ENCODE peak calls at places on chromosome 18, in seven cellular contexts. Z is IMR-90, J is GM23338, M is H1, C is HepG2, N is keratinocyte, Y is neural progenitor cell. K is an unnamed sample. For H4K20me1, the result is how much of the 10 kb centered on the place peaks cover.

GRCh38 chr18:67354692-67355091 is 161.8 kb downstream of the DSEL start:
- DNase-seq in Z (no peak), J (no peak), M (no peak), C (no peak), N (no peak), Y (no peak), K (no peak)

GRCh38 chr18:8996771-8997432 is 105.6 kb upstream of the NDUFV2 start:
- DNase-seq in Z (no peak), J (no peak), M (no peak), C (no peak), N (no peak), Y (no peak), K (no peak)

GRCh38 chr18:2538236-2538635 is 33.1 kb downstream of the METTL4 start:
- DNase-seq in Z (no peak), J (no peak), M (no peak), C (no peak), N (no peak), Y (no peak), K (no peak)

GRCh38 chr18:24503182-24503581 is 42.7 kb downstream of the HRH4 start:
- DNase-seq in Z (no peak), J (no peak), M (no peak), C (no peak), N (no peak), Y (peak), K (no peak)

GRCh38 chr18:3062798-3063563 is 50.0 kb upstream of the LPIN2 start:
- DNase-seq in Z (peak), J (peak), M (no peak), C (peak), N (no peak), Y (peak), K (peak)

GRCh38 chr18:23317975-23318675 is 135.0 kb upstream of the RIOK3 start:
- DNase-seq in Z (peak), J (no peak), M (no peak), C (no peak), N (no peak), Y (no peak), K (peak)

GRCh38 chr18:68436485-68436884 is 278.4 kb downstream of the TMX3 start:
- DNase-seq in Z (peak), J (no peak), M (no peak), C (no peak), N (no peak), Y (no peak), K (peak)

GRCh38 chr18:36449451-36449850 is 151.9 kb downstream of the FHOD3 start:
- DNase-seq in Z (no peak), J (peak), M (no peak), C (no peak), N (no peak), Y (no peak), K (no peak)

GRCh38 chr18:37574113-37574512 is 8.5 kb upstream of the CELF4 start:
- DNase-seq in Z (no peak), J (no peak), M (no peak), C (no peak), N (no peak), Y (no peak), K (no peak)

GRCh38 chr18:10078053-10078452 is 164.2 kb downstream of the VAPA start:
- DNase-seq in Z (no peak), J (no peak), M (no peak), C (no peak), N (no peak), Y (no peak), K (no peak)

GRCh38 chr18:70046796-70047195 is 99.1 kb upstream of the CD226 start:
- DNase-seq in Z (no peak), J (no peak), M (no peak), C (no peak), N (no peak), Y (no peak), K (no peak)

GRCh38 chr18:74115046-74115445 is 32.6 kb downstream of the FBXO15 start:
- DNase-seq in Z (peak), J (no peak), M (no peak), C (no peak), N (no peak), Y (no peak), K (no peak)

GRCh38 chr18:50642439-50642838 is 82.6 kb downstream of the MAPK4 start:
- DNase-seq in Z (no peak), J (no peak), M (no peak), C (no peak), N (no peak), Y (no peak), K (no peak)

GRCh38 chr18:50644807-50645206 is 84.9 kb downstream of the MAPK4 start:
- DNase-seq in Z (no peak), J (peak), M (peak), C (peak), N (no peak), Y (peak), K (peak)

GRCh38 chr18:50647792-50648191 is 87.9 kb downstream of the MAPK4 start:
- DNase-seq in Z (no peak), J (no peak), M (no peak), C (no peak), N (no peak), Y (no peak), K (no peak)

GRCh38 chr18:50647237-50647636 is 87.3 kb downstream of the MAPK4 start:
- DNase-seq in Z (no peak), J (no peak), M (no peak), C (no peak), N (no peak), Y (no peak), K (no peak)

GRCh38 chr18:50644146-50644545 is 84.3 kb downstream of the MAPK4 start:
- DNase-seq in Z (no peak), J (no peak), M (no peak), C (no peak), N (no peak), Y (no peak), K (no peak)
- TF ChIP-seq CTCF in Z (no peak), J (no peak), M (no peak), C (no peak), N (no peak), Y (no peak), K (no peak)

GRCh38 chr18:13625843-13626543 is 100.4 kb downstream of the FAM210A start:
- DNase-seq in Z (no peak), J (no peak), M (no peak), C (no peak), N (no peak), Y (no peak), K (no peak)

GRCh38 chr18:13625355-13625754 is 101.0 kb downstream of the FAM210A start:
- DNase-seq in Z (no peak), J (no peak), M (no peak), C (no peak), N (no peak), Y (no peak), K (no peak)

GRCh38 chr18:13623871-13624270 is 102.5 kb downstream of the FAM210A start:
- DNase-seq in Z (no peak), J (no peak), M (no peak), C (no peak), N (no peak), Y (no peak), K (no peak)

GRCh38 chr18:13623348-13623747 is 103.0 kb downstream of the FAM210A start:
- DNase-seq in Z (no peak), J (no peak), M (no peak), C (no peak), N (no peak), Y (no peak), K (peak)

DNA sequence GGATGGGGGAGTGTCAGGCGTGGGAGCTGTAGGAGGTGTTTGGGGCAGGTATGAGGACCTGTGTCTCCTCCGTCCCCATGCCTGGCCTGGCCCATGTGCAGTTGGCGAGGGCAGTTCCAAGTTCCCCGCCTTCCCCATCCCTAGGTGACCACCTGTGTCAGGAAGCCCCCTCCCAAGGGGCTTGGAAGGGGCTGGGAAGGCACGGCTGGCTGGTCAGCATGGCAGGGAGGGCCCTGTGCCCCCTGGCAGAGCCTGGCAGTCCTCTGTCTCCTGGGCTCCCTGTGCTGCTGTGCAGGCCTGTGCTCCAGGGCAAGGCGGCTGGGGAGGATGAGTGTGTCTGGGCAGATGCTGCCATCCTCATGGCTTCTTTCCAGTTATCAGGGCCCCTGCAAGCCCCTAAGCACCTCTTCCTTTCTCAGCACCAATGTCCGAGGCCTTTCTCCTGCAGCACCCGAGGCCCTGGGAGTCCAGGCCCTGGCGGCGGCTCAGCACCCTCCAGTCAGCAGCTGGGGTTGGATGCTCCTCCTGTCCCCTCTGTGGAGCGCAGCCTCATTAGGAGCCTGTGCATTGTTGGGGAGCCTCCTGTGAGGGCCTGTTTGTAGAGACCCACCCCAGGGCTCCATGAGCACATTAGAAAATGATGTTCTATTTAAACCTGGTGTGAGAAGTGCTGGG is 101.7 kb downstream of the FAM210A start:
- DNase-seq in Z (no peak), J (no peak), M (no peak), C (no peak), N (no peak), Y (no peak), K (no peak)
- H4K20me1 ChIP-seq in Z (under half), J (under half), M (under half), C (under half), N (under half), Y (under half), K (under half)

DNA sequence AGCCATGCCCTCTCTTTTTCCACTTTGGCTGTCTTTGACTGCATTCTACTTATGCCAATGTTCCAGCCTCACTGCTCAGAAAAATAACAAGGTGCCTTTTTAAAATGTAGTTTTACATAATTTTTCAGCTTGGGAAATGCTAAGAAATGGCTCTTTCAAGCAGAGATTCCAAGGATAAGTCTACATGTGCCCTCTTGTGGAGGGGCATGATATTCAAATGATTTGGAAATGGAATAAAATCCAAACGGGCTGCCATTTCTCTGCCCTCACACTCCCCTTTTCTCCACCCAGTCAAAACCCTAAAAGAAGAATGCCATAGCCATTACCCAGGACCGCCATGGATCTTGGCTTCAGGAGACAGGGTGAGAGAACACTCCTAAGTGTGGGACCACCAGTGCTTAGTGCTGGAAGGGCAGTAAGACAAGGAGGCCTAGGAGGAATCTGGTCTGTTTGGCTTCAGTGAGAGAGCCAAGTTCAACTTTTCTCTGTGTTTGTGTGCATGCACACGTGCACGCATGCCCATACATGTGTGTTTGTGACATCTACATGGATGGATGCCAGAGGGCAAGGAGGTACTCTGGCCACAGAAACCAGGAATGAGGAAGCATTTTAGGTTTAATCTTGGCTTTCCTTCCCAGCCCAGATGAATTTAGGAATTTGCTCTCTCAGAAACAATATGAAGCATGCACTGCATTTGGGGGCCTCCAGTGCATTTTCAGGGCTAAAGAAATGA is 174.0 kb upstream of the SLC14A2 start:
- DNase-seq in Z (peak), J (peak), M (no peak), C (no peak), N (peak), Y (no peak), K (peak)
- TF ChIP-seq CTCF in Z (peak), J (peak), M (peak), C (no peak), N (peak), Y (peak), K (peak)

DNA sequence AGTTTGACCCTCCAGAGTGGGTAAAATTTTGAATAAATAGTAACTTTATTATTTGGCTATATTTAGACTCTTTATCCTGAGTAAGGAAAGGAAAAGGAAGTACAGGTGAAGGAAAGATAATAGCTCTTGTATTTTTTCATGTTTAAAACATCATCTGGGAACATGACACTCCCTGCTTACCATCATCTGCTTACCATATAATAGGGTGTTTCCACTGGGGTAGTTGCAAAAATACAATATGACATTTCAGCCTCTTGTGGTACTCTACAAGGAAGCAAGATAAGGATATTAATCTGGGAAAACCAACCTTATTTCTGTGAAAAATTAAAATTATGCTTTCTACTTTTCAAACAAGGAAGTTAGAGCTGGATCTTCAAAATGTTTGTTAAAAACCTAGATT is 9.9 kb downstream of the RELCH start:
- DNase-seq in Z (no peak), J (no peak), M (no peak), C (no peak), N (no peak), Y (no peak), K (no peak)
- H4K20me1 ChIP-seq in Z (under half), J (under half), M (under half), C (under half), N (under half), Y (under half), K (under half)

DNA sequence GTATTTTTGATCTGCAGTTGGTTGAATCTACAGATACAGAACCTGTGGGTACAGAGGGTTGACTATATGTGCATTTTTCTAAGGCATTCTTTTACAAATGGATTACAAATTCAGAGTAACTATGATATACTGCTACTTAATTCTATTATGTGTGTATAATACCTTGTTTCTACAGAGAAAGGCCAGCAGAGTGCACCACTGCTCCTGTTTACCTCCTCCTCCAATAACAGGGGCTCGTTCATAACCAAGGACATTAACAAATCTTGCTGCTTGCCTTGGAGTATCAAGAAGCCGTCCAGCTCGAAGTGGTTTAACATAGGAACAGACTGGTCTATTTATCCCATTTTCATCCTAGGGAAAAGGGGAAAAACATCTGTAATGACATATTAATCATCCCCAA is 16.4 kb downstream of the CEP76 start:
- DNase-seq in Z (peak), J (peak), M (no peak), C (peak), N (no peak), Y (no peak), K (peak)
- TF ChIP-seq CTCF in Z (peak), J (peak), M (no peak), C (peak), N (no peak), Y (no peak), K (peak)

DNA sequence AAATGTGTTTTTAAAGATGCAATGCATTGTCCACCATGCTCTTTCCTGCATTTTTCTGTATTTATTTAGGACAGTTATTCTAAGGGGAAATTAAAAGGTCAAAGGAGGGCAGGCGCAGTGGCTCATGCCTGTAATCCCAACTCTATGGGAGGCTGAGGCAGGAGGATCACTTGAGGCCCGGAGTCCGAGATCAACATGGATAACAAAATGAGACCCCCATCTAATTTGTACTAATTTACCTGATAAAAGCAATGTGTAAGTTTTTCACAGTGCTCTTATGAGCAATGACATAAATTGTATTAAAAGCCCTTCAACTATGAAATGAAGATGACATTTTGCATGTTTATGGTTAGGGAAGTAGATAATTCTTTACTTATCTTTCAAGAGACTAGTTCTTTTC is 9.6 kb downstream of the HSBP1L1 start:
- DNase-seq in Z (no peak), J (no peak), M (no peak), C (no peak), N (no peak), Y (no peak), K (no peak)
- H4K20me1 ChIP-seq in Z (half or more), J (under half), M (under half), C (under half), N (under half), Y (half or more), K (under half)

GRCh38 chr18:45739268-45739667 is 15.3 kb downstream of the SLC14A1 start:
- DNase-seq in Z (no peak), J (no peak), M (no peak), C (no peak), N (no peak), Y (no peak), K (no peak)

GRCh38 chr18:45739848-45740247 is 15.9 kb downstream of the SLC14A1 start:
- DNase-seq in Z (no peak), J (no peak), M (no peak), C (no peak), N (no peak), Y (no peak), K (no peak)

GRCh38 chr18:45734944-45735343 is 11.0 kb downstream of the SLC14A1 start:
- DNase-seq in Z (no peak), J (no peak), M (no peak), C (no peak), N (no peak), Y (no peak), K (no peak)

GRCh38 chr18:45741056-45741455 is 17.1 kb downstream of the SLC14A1 start:
- DNase-seq in Z (no peak), J (no peak), M (no peak), C (no peak), N (no peak), Y (no peak), K (no peak)

DNA sequence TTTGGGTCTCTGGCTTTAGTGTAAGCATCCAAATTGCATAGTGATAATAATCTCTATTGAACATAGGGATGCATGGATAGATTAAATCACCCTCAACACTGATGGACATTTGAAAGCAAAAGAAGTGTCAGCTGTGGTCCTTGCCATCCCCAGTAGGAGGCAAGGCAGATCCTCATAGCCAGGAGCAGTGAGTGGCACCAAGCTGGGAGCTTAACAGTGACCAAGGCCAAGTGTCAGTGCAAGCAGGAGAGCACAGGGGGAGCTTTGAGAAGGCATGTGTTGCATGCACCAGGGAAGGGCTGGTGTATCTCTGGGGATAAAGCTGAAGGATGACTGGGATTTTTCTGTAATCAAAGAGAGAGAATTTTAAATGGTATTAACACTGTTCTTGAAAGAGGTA is 14.7 kb downstream of the SLC14A1 start:
- DNase-seq in Z (no peak), J (peak), M (no peak), C (no peak), N (no peak), Y (no peak), K (no peak)
- TF ChIP-seq CTCF in Z (no peak), J (peak), M (peak), C (no peak), N (no peak), Y (no peak), K (no peak)

GRCh38 chr18:62771494-62771893 is 56.2 kb downstream of the PHLPP1 start:
- DNase-seq in Z (no peak), J (no peak), M (no peak), C (no peak), N (no peak), Y (no peak), K (no peak)

GRCh38 chr18:62767321-62767720 is 52.0 kb downstream of the PHLPP1 start:
- DNase-seq in Z (no peak), J (no peak), M (no peak), C (no peak), N (no peak), Y (no peak), K (peak)

GRCh38 chr18:62769216-62769615 is 53.9 kb downstream of the PHLPP1 start:
- DNase-seq in Z (peak), J (no peak), M (no peak), C (no peak), N (no peak), Y (no peak), K (no peak)

GRCh38 chr18:62766266-62766665 is 50.9 kb downstream of the PHLPP1 start:
- DNase-seq in Z (no peak), J (peak), M (no peak), C (no peak), N (no peak), Y (no peak), K (no peak)

GRCh38 chr18:62768172-62768943 is 53.0 kb downstream of the PHLPP1 start:
- DNase-seq in Z (no peak), J (no peak), M (no peak), C (no peak), N (no peak), Y (no peak), K (peak)
- H4K20me1 ChIP-seq in Z (under half), J (under half), M (under half), C (under half), N (under half), Y (under half), K (under half)